ENCODE peak calls at places on chromosomes 4 and X, in seven cellular contexts. E is CD14-positive monocyte; M is NCI-H2107; C is T follicular helper cell; V is activated effector memory CD4-positive, alpha-beta T cell treated with Interleukin-2 at 50 U/mL for 16 hours; F is COR-L47; G is RPMI8226. K is an unnamed sample.

GRCh38 chrX:129980540-129981206 is 1.8 kb upstream of the BCORL1 start:
- DNase-seq in E (no peak), M (no peak), C (no peak), V (no peak), F (no peak), G (peak; percentile 26), K (peak; percentile 35)

GRCh38 chr4:151744614-151745013 is 16.2 kb downstream of the GATB start:
- DNase-seq in E (no peak), M (no peak), C (no peak), V (no peak), F (no peak), G (no peak), K (peak; percentile 93)

GRCh38 chr4:5033266-5033945 is 14.1 kb upstream of the CYTL1 start:
- DNase-seq in E (no peak), M (no peak), C (no peak), V (no peak), F (no peak), G (no peak), K (peak; percentile 55)

GRCh38 chr4:112916868-112917267 is 132.6 kb upstream of the ANK2 start:
- DNase-seq in E (no peak), M (no peak), C (no peak), V (no peak), F (no peak), G (no peak), K (peak; percentile 30)

GRCh38 chr4:151835467-151835866 is 74.7 kb upstream of the GATB start:
- DNase-seq in E (no peak), M (no peak), C (no peak), V (no peak), F (no peak), G (no peak), K (peak; percentile 29)

GRCh38 chr4:2354760-2355159 is 63.7 kb downstream of the ZFYVE28 start:
- DNase-seq in E (no peak), M (no peak), C (no peak), V (no peak), F (no peak), G (no peak), K (no peak)

GRCh38 chr4:15766821-15767220 is 11.3 kb upstream of the CD38 start:
- DNase-seq in E (no peak), M (no peak), C (no peak), V (no peak), F (no peak), G (no peak), K (no peak)

GRCh38 chr4:134720030-134720429 is 518.4 kb upstream of the PABPC4L start:
- DNase-seq in E (no peak), M (no peak), C (no peak), V (no peak), F (no peak), G (no peak), K (no peak)

GRCh38 chrX:34764842-34765241 is 107.8 kb upstream of the TMEM47 start:
- DNase-seq in E (no peak), M (no peak), C (no peak), V (no peak), F (no peak), G (no peak), K (no peak)

GRCh38 chrX:140836874-140837273 is 127.3 kb downstream of the LINC00632 start:
- DNase-seq in E (no peak), M (no peak), C (no peak), V (no peak), F (no peak), G (no peak), K (no peak)

GRCh38 chr4:114364857-114365256 is 233.8 kb upstream of the UGT8 start:
- DNase-seq in E (no peak), M (no peak), C (no peak), V (no peak), F (no peak), G (no peak), K (peak; percentile 79)

GRCh38 chr4:174663254-174663653 is 141.0 kb upstream of the HPGD start:
- DNase-seq in E (no peak), M (no peak), C (no peak), V (no peak), F (no peak), G (no peak), K (peak; percentile 53)

GRCh38 chr4:98046665-98047064 is 96.6 kb downstream of the STPG2 start:
- DNase-seq in E (no peak), M (no peak), C (no peak), V (no peak), F (peak; percentile 27), G (no peak), K (no peak)

GRCh38 chr4:2936773-2937145 is 26.4 kb downstream of the NOP14 start:
- DNase-seq in E (no peak), M (no peak), C (no peak), V (no peak), F (no peak), G (peak; percentile 22), K (peak; percentile 93)

GRCh38 chrX:153925739-153926593 is at the start of gene ARHGAP4:
- DNase-seq in E (no peak), M (no peak), C (peak; percentile 14), V (no peak), F (no peak), G (peak; percentile 77), K (no peak)

GRCh38 chr4:12041828-12042227 is 613.1 kb upstream of the HS3ST1 start:
- DNase-seq in E (peak; percentile 46), M (no peak), C (no peak), V (no peak), F (no peak), G (peak; percentile 6), K (no peak)

GRCh38 chr4:183527326-183527725 is 22.5 kb downstream of the ING2 start:
- DNase-seq in E (no peak), M (no peak), C (no peak), V (no peak), F (no peak), G (no peak), K (no peak)

GRCh38 chr4:16496501-16496900 is 270.2 kb upstream of the TAPT1 start:
- DNase-seq in E (no peak), M (no peak), C (no peak), V (no peak), F (no peak), G (no peak), K (peak; percentile 91)

GRCh38 chr4:152999376-153000067 is 63.4 kb downstream of the FHDC1 start:
- DNase-seq in E (no peak), M (no peak), C (no peak), V (no peak), F (no peak), G (no peak), K (no peak)

GRCh38 chr4:52748432-52748831 is 2.8 kb downstream of the ERVMER34-1 start:
- DNase-seq in E (no peak), M (peak; percentile 67), C (no peak), V (no peak), F (no peak), G (peak; percentile 59), K (no peak)

GRCh38 chrX:63754141-63754859 is 30.7 kb downstream of the ARHGEF9 start:
- DNase-seq in E (no peak), M (no peak), C (peak; percentile 14), V (no peak), F (no peak), G (peak; percentile 35), K (peak; percentile 59)